ENCODE peak calls at places on chromosome 21, in eight cellular contexts. O, Q, K, C, J, F, N and Y are unnamed samples.
A peak's percentile ranks its signal among the peaks of the same experiment; 100 is the strongest.

GRCh38 chr21:27562303-27562702 is 595.4 kb upstream of the ADAMTS5 start:
- DNase-seq in N (no peak), J (no peak), O (no peak), C (no peak), F (no peak), Q (no peak), K (no peak), Y (no peak)

GRCh38 chr21:43361493-43362296 is 65.2 kb downstream of the SIK1 start:
- DNase-seq in O (peak; percentile 21), F (no peak), Q (no peak), N (no peak), K (no peak), C (no peak), J (peak; percentile 57), Y (peak; percentile 27)

GRCh38 chr21:37551406-37552355 is 185.1 kb downstream of the DYRK1A start:
- DNase-seq in F (peak; percentile 66), N (no peak), C (no peak), J (no peak), O (no peak), K (no peak), Q (no peak), Y (no peak)

GRCh38 chr21:23968722-23969647 is 1638.3 kb downstream of the MRPL39 start:
- DNase-seq in J (peak; percentile 79), K (no peak), Q (peak; percentile 57), F (peak; percentile 94), N (peak; percentile 84), O (peak; percentile 16), C (peak; percentile 48), Y (peak; percentile 75)

GRCh38 chr21:37936010-37936785 is 19.9 kb upstream of the KCNJ6 start:
- DNase-seq in C (no peak), K (no peak), J (no peak), O (no peak), F (no peak), Q (no peak), N (no peak), Y (no peak)

GRCh38 chr21:38220270-38220737 is 36.5 kb upstream of the KCNJ15 start:
- DNase-seq in C (no peak), Q (no peak), J (no peak), O (no peak), F (no peak), N (no peak), K (no peak), Y (no peak)

GRCh38 chr21:33839167-33839716 is 76.4 kb downstream of the ATP5PO start:
- DNase-seq in K (no peak), N (no peak), Q (no peak), C (no peak), O (no peak), J (no peak), F (no peak), Y (no peak)

GRCh38 chr21:17780539-17780938 is 38.6 kb downstream of the C21orf91 start:
- DNase-seq in Q (no peak), J (peak; percentile 51), O (peak; percentile 28), N (no peak), K (no peak), F (no peak), C (no peak), Y (peak; percentile 33)

GRCh38 chr21:37520801-37521200 is 154.2 kb downstream of the DYRK1A start:
- DNase-seq in C (no peak), J (no peak), O (no peak), K (no peak), Q (no peak), F (no peak), N (no peak), Y (no peak)

GRCh38 chr21:25496825-25497482 is 110.3 kb downstream of the MRPL39 start:
- DNase-seq in K (peak; percentile 56), C (no peak), Q (no peak), O (no peak), J (no peak), N (no peak), F (no peak), Y (no peak)

GRCh38 chr21:42298237-42298636 is 17.0 kb downstream of the TFF3 start:
- DNase-seq in F (no peak), K (no peak), O (no peak), N (no peak), J (no peak), Q (no peak), C (no peak), Y (no peak)

GRCh38 chr21:36437745-36438128 is 42.2 kb downstream of the CLDN14 start:
- DNase-seq in C (no peak), O (no peak), N (no peak), J (no peak), Q (no peak), F (no peak), K (peak; percentile 78), Y (no peak)

GRCh38 chr21:33373451-33373850 is 29.8 kb upstream of the IFNGR2 start:
- DNase-seq in Q (no peak), N (no peak), O (no peak), K (peak; percentile 16), C (no peak), J (no peak), F (no peak), Y (no peak)